ENCODE peak calls at places on chromosomes 12 and 14, in ten cellular contexts. N is lung, J is right atrium auricular region, E is WERI-Rb-1, C is suprapubic skin, X is MM.1S, F is GM23248, O is HCT116, I is HL-60, S is heart left ventricle. K is an unnamed sample.

GRCh38 chr14:54474232-54474793 is 14.5 kb downstream of the GMFB start:
- DNase-seq in J (no peak), X (no peak), F (no peak), N (no peak), C (no peak), E (no peak), O (no peak), I (no peak), S (no peak), K (no peak)

GRCh38 chr12:75636607-75637006 is 125.2 kb upstream of the KRR1 start:
- DNase-seq in J (no peak), X (no peak), O (no peak), C (no peak), S (no peak), E (no peak), I (no peak), F (no peak), N (no peak), K (no peak)

GRCh38 chr12:2294651-2295475 is 242.1 kb downstream of the CACNA1C start:
- DNase-seq in I (peak; percentile 99), F (peak; percentile 71), X (no peak), J (peak; percentile 77), N (peak; percentile 60), S (no peak), C (peak; percentile 90), E (no peak), O (no peak), K (peak; percentile 79)

GRCh38 chr14:95885866-95886265 is 9.2 kb downstream of the TUNAR start:
- DNase-seq in F (peak; percentile 19), J (no peak), S (no peak), C (no peak), I (no peak), O (no peak), E (no peak), N (no peak), X (no peak), K (no peak)

GRCh38 chr12:63212316-63212715 is 61.3 kb upstream of the AVPR1A start:
- DNase-seq in C (no peak), F (no peak), O (no peak), S (no peak), E (no peak), J (no peak), I (no peak), X (no peak), N (no peak), K (no peak)

GRCh38 chr14:71202881-71203280 is 295.6 kb downstream of the PCNX1 start:
- DNase-seq in I (no peak), N (no peak), F (peak; percentile 42), C (no peak), J (no peak), O (no peak), X (no peak), E (no peak), S (no peak), K (no peak)

GRCh38 chr12:132408626-132409494 is 79.5 kb upstream of the GALNT9 start:
- DNase-seq in C (no peak), S (no peak), J (no peak), X (no peak), N (no peak), I (no peak), E (no peak), F (no peak), O (no peak), K (no peak)

GRCh38 chr12:7937867-7938506 is 2.0 kb upstream of the SLC2A3 start:
- DNase-seq in F (peak; percentile 58), S (no peak), J (no peak), X (no peak), N (no peak), O (no peak), E (no peak), C (no peak), I (peak; percentile 3), K (no peak)

DNA sequence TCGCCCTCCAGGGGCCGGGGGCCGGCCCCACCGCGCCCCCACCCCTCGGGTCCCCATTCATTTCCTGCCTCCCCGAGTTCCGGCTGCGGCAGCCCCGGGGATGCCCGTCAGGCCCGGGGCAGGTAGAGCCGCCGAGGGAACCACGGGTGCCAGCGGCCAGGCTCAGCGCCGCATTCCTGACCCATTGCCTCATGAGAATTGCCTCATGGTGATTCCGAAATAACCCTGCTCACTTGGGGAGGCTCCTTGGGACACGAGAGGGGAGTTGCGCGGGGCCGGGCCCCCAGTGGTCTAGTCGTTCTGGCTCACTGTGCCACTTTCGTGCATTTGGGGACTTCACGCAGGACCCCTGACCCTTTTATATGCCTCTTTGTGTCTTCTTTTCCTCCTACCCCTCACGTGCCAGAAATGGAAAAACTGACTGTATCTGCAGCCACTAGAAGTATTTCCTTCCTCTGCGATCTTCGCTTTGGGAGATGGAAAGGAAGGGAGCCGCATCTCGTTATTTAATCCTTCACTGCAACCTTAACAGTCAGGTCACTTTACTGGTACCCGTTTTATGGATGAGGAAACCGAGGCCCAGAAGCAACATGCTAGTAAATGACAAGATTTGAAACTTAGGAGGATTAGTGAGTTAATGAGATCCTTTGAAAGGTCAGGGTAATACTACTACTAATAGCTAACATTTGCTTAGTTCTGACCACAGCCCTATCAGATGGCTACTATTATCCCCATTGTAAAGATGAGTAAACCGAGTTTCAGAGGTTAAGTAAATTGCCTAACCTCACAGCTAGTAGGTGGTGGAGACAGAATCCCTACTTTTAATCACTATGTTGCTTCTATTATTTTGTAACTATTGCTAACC is 754 bp downstream of the PTPN11 start:
- DNase-seq in F (peak; percentile 93), O (no peak), I (peak; percentile 62), X (peak; percentile 19), S (peak; percentile 67), N (peak; percentile 74), C (peak; percentile 87), E (no peak), J (peak; percentile 81), K (peak; percentile 88)
- H3K27ac ChIP-seq in F (peak overlapping the region; percentile 93), O (peak overlapping the region; percentile 94), I (peak overlapping the region; percentile 91), X (peak overlapping the region; percentile 63), S (peak overlapping the region; percentile 100), N (peak overlapping the region; percentile 98), C (peak overlapping the region; percentile 97), E (peak overlapping the region; percentile 86), J (peak overlapping the region; percentile 99), K (peak overlapping the region; percentile 100)

GRCh38 chr12:46214668-46215429 is 54.0 kb downstream of the SLC38A1 start:
- DNase-seq in O (no peak), C (no peak), X (peak; percentile 94), N (no peak), I (peak; percentile 15), F (no peak), S (no peak), J (no peak), E (no peak), K (no peak)

GRCh38 chr12:46219892-46220655 is 48.8 kb downstream of the SLC38A1 start:
- DNase-seq in O (peak; percentile 68), S (no peak), I (peak; percentile 25), F (peak; percentile 92), C (no peak), N (no peak), J (no peak), X (no peak), E (no peak), K (no peak)

GRCh38 chr12:46219147-46219891 is 49.5 kb downstream of the SLC38A1 start:
- DNase-seq in N (no peak), E (no peak), I (no peak), S (no peak), O (no peak), C (no peak), X (no peak), J (no peak), F (peak; percentile 17), K (no peak)

GRCh38 chr12:46218509-46219095 is 50.2 kb downstream of the SLC38A1 start:
- DNase-seq in E (no peak), S (no peak), C (no peak), X (no peak), I (peak; percentile 43), O (no peak), F (no peak), J (no peak), N (no peak), K (no peak)

DNA sequence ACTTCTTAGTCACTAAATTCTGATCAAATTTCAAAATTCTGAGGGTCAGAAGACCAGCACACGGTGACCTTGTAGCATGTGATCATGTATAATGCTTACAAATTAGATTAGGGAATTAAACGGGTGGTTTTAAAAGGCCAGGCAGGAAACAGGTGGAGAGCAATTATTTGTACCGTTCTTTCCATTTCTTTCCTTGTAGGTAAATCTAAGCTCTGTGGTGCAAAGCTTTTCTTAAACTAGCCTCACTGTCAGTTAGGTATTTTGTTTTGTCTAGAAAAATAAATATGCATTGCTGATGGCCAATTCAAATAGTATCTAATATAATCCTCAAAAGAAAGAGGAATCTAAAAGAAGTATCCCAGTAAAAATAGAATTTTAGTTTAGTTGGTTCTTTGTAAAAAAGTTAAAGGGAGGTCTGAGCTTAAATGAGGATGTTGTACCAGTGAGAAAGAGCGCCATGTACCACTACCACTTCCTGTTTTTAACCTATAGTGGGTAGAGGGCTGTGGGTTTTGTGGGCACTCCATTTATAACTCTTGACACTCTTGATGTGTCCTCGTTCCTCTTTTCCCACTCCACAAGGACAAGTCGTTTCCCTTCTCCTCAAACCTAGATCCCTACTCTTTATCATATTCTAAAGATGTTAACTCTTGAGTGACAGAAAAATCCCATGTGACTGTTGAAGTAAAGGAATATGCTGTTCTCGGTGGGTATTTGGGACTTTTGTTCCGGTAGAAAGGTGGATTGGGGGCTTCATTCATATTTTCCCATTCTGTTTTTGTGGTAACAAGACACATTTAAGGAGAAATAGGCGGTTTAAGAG is 50.9 kb downstream of the SLC38A1 start:
- DNase-seq in F (no peak), N (no peak), C (no peak), X (peak; percentile 72), E (no peak), I (peak; percentile 93), J (no peak), S (no peak), O (no peak), K (no peak)
- H3K4me3 ChIP-seq in F (no peak overlapping the region), N (no peak overlapping the region), C (no peak overlapping the region), X (peak overlapping the region; percentile 18), E (no peak overlapping the region), I (no peak overlapping the region), J (no peak overlapping the region), S (no peak overlapping the region), O (no peak overlapping the region), K (no peak overlapping the region)

GRCh38 chr12:106074706-106075392 is 63.9 kb downstream of the NUAK1 start:
- DNase-seq in S (no peak), N (no peak), F (no peak), C (no peak), O (no peak), X (no peak), J (no peak), I (no peak), E (no peak), K (no peak)
- H3K27ac ChIP-seq in S (peak overlapping the region; percentile 43), N (peak overlapping the region; percentile 69), F (no peak overlapping the region), C (no peak overlapping the region), O (no peak overlapping the region), X (no peak overlapping the region), J (peak overlapping the region; percentile 43), I (no peak overlapping the region), E (no peak overlapping the region), K (peak overlapping the region; percentile 80)

GRCh38 chr12:18752947-18753346 is 15.0 kb downstream of the CAPZA3 start:
- DNase-seq in I (no peak), N (no peak), O (no peak), E (no peak), X (no peak), S (no peak), F (no peak), J (no peak), C (no peak), K (no peak)

GRCh38 chr12:18750087-18750486 is 12.2 kb downstream of the CAPZA3 start:
- DNase-seq in E (no peak), X (no peak), J (no peak), N (no peak), I (no peak), C (no peak), S (no peak), F (peak; percentile 20), O (no peak), K (no peak)

GRCh38 chr12:18753481-18754117 is 15.7 kb downstream of the CAPZA3 start:
- DNase-seq in C (no peak), N (no peak), J (no peak), O (no peak), E (no peak), I (no peak), F (peak; percentile 1), S (peak; percentile 32), X (no peak), K (no peak)

GRCh38 chr12:18752280-18752920 is 14.5 kb downstream of the CAPZA3 start:
- DNase-seq in I (no peak), O (no peak), X (no peak), C (no peak), E (no peak), N (no peak), J (no peak), F (peak; percentile 90), S (peak; percentile 44), K (no peak)

GRCh38 chr12:18751866-18752265 is 13.9 kb downstream of the CAPZA3 start:
- DNase-seq in O (no peak), E (no peak), F (no peak), S (no peak), X (no peak), J (no peak), I (no peak), C (no peak), N (no peak), K (no peak)
- H3K4me3 ChIP-seq in O (no peak overlapping the region), E (no peak overlapping the region), F (no peak overlapping the region), S (no peak overlapping the region), X (no peak overlapping the region), J (no peak overlapping the region), I (no peak overlapping the region), C (no peak overlapping the region), N (no peak overlapping the region), K (no peak overlapping the region)